ENCODE peak calls at places on chromosomes 12 and 14, in nine cellular contexts. W is kidney epithelial cell, M is thoracic aorta, T is hepatocyte, D is brain microvascular endothelial cell, J is neuronal stem cell, C is adipocyte, Q is body of pancreas, I is left ventricle myocardium inferior. U is an unnamed sample.

GRCh38 chr14:50311337-50311973 is 574 bp downstream of the L2HGDH start:
- DNase-seq in J (peak; percentile 45), I (no peak), C (no peak), T (no peak), M (no peak), D (no peak), W (no peak), Q (no peak), U (no peak)

GRCh38 chr12:15209782-15210181 is 11.4 kb downstream of the RERG start:
- DNase-seq in M (no peak), J (no peak), C (peak; percentile 72), I (no peak), T (no peak), Q (no peak), D (peak; percentile 79), W (no peak), U (no peak)

GRCh38 chr14:77014004-77014604 is 14.4 kb downstream of the IRF2BPL start:
- DNase-seq in Q (peak; percentile 88), J (no peak), I (peak; percentile 75), D (no peak), M (no peak), C (peak; percentile 49), T (peak; percentile 75), W (no peak), U (peak; percentile 88)

GRCh38 chr12:68861890-68862289 is 53.9 kb downstream of the MDM2 start:
- DNase-seq in M (no peak), W (no peak), C (no peak), D (no peak), T (no peak), I (no peak), Q (no peak), J (no peak), U (no peak)

GRCh38 chr14:31043379-31043778 is 17.2 kb upstream of the STRN3 start:
- DNase-seq in W (no peak), T (no peak), M (no peak), I (no peak), J (no peak), C (no peak), D (no peak), Q (no peak), U (no peak)

GRCh38 chr14:22497671-22498093 is 91.3 kb downstream of the DAD1 start:
- DNase-seq in D (no peak), Q (no peak), I (no peak), W (no peak), T (no peak), J (no peak), C (no peak), M (no peak), U (no peak)

GRCh38 chr12:91732086-91732485 is 413.6 kb downstream of the BTG1 start:
- DNase-seq in I (no peak), T (no peak), D (peak; percentile 33), C (peak; percentile 6), W (no peak), J (no peak), M (no peak), Q (no peak), U (no peak)

GRCh38 chr14:100071545-100071944 is 6.3 kb downstream of the EVL start:
- DNase-seq in M (no peak), C (no peak), Q (no peak), D (no peak), W (no peak), J (no peak), I (no peak), T (no peak), U (no peak)

GRCh38 chr12:16939871-16940306 is 333.9 kb upstream of the LMO3 start:
- DNase-seq in Q (peak; percentile 82), D (peak; percentile 50), C (peak; percentile 7), I (no peak), T (peak; percentile 78), W (peak; percentile 50), J (peak; percentile 27), M (no peak), U (no peak)

GRCh38 chr14:104433401-104434213 is 146.0 kb upstream of the C14orf180 start:
- DNase-seq in Q (no peak), C (no peak), W (no peak), T (no peak), D (no peak), J (no peak), I (no peak), M (no peak), U (no peak)

GRCh38 chr12:4421590-4422031 is 24.0 kb downstream of the FGF6 start:
- DNase-seq in C (peak; percentile 76), M (no peak), I (no peak), W (no peak), T (peak; percentile 70), J (peak; percentile 55), Q (no peak), D (peak; percentile 24), U (no peak)

GRCh38 chr14:23432102-23432925 is 3.1 kb downstream of the MYH7 start:
- DNase-seq in D (no peak), I (no peak), C (no peak), M (no peak), T (no peak), W (no peak), Q (no peak), J (no peak), U (peak; percentile 7)

GRCh38 chr12:98162906-98163678 is 352.3 kb upstream of the TMPO start:
- DNase-seq in J (peak; percentile 27), M (no peak), Q (no peak), T (no peak), D (no peak), I (no peak), W (no peak), C (no peak), U (no peak)

GRCh38 chr12:1846421-1847405 is 26.3 kb downstream of the LRTM2 start:
- DNase-seq in J (no peak), C (no peak), T (no peak), W (no peak), I (no peak), M (no peak), D (no peak), Q (no peak), U (no peak)

GRCh38 chr14:85597701-85598100 is 67.8 kb downstream of the FLRT2 start:
- DNase-seq in W (no peak), C (peak; percentile 30), M (no peak), I (no peak), Q (no peak), D (no peak), T (no peak), J (no peak), U (no peak)

GRCh38 chr14:23550827-23551265 is 719 bp downstream of the ZFHX2 start:
- DNase-seq in J (no peak), M (no peak), I (peak; percentile 50), C (peak; percentile 52), D (no peak), W (no peak), Q (no peak), T (no peak), U (no peak)

GRCh38 chr12:43551271-43551970 is 582 bp downstream of the ADAMTS20 start:
- DNase-seq in D (no peak), J (peak; percentile 29), T (peak; percentile 28), C (peak; percentile 12), I (no peak), Q (no peak), M (no peak), W (no peak), U (no peak)

GRCh38 chr14:61751475-61751989 is 10.7 kb upstream of the SNAPC1 start:
- DNase-seq in Q (no peak), C (no peak), I (no peak), M (no peak), J (no peak), D (no peak), T (no peak), W (no peak), U (no peak)

GRCh38 chr12:68636268-68636667 is 25.6 kb downstream of the RAP1B start:
- DNase-seq in C (peak; percentile 88), Q (no peak), D (peak; percentile 28), W (no peak), I (no peak), M (no peak), T (peak; percentile 32), J (no peak), U (no peak)

GRCh38 chr12:93482721-93483120 is 15.4 kb downstream of the MRPL42 start:
- DNase-seq in I (no peak), C (no peak), T (no peak), M (no peak), D (no peak), Q (no peak), W (no peak), J (no peak), U (no peak)
- H3K36me3 ChIP-seq in I (peaks cover 96% of the 10 kb centered on the region), C (peaks cover 82% of the 10 kb centered on the region), T (no peaks in the 10 kb centered on the region), M (peaks cover 31% of the 10 kb centered on the region), D (peaks cover 46% of the 10 kb centered on the region), Q (no peaks in the 10 kb centered on the region), W (no peaks in the 10 kb centered on the region), J (peaks cover 98% of the 10 kb centered on the region), U (peaks cover 51% of the 10 kb centered on the region)

DNA sequence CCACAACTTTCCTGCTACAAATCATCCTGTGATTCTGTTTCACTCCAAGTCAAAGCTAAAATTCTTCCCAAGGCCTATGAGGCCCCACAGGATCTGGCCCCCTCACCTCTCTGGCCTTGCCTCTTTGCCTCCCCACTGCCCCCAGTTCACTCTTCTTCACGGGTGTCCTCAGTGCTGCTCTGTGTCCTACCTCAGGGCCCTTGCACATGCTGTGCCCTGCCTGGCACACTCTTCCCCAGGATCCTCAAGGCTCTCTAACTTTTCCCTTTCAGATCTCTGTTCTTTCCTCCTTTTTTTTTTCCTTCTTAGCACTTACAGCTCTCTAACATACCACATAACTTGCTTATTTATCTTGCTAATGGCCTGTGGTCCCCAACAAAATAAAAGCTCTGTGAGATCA is 29.2 kb downstream of the RASAL1 start:
- DNase-seq in T (no peak), I (no peak), D (no peak), Q (no peak), W (no peak), C (no peak), J (no peak), M (no peak), U (no peak)
- H3K36me3 ChIP-seq in T (no peaks in the 10 kb centered on the region), I (no peaks in the 10 kb centered on the region), D (no peaks in the 10 kb centered on the region), Q (no peaks in the 10 kb centered on the region), W (no peaks in the 10 kb centered on the region), C (no peaks in the 10 kb centered on the region), J (no peaks in the 10 kb centered on the region), M (no peaks in the 10 kb centered on the region), U (no peaks in the 10 kb centered on the region)

GRCh38 chr12:84270470-84271140 is 642.0 kb downstream of the SLC6A15 start:
- DNase-seq in I (no peak), T (peak; percentile 13), C (no peak), M (no peak), W (no peak), D (no peak), J (no peak), Q (peak; percentile 14), U (no peak)
- H3K36me3 ChIP-seq in I (no peaks in the 10 kb centered on the region), T (no peaks in the 10 kb centered on the region), C (no peaks in the 10 kb centered on the region), M (no peaks in the 10 kb centered on the region), W (no peaks in the 10 kb centered on the region), D (no peaks in the 10 kb centered on the region), J (no peaks in the 10 kb centered on the region), Q (no peaks in the 10 kb centered on the region), U (no peaks in the 10 kb centered on the region)

DNA sequence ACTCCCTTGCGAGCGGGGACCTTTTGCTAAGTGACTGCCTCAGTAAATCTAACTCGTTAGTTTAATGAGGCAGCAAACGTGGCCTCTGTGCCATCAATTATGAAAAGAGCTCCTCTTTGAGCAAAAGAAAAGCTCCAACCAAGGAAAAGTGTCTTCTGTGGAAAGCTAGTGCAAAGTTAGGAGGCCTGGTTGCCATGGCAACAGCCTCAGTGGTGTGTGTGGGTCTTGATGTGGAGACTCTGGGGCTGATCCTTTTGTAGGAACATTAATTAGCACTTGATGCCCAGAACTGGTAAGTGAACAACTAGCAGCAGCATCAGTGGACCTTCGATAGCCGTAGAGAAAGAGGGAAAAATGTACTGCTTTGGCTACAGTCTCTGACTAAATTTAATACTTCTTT is 145.7 kb downstream of the CHST11 start:
- DNase-seq in D (no peak), C (no peak), Q (no peak), J (no peak), M (no peak), T (no peak), W (no peak), I (no peak), U (no peak)
- H3K36me3 ChIP-seq in D (no peaks in the 10 kb centered on the region), C (no peaks in the 10 kb centered on the region), Q (no peaks in the 10 kb centered on the region), J (no peaks in the 10 kb centered on the region), M (no peaks in the 10 kb centered on the region), T (no peaks in the 10 kb centered on the region), W (no peaks in the 10 kb centered on the region), I (no peaks in the 10 kb centered on the region), U (no peaks in the 10 kb centered on the region)

U was measured in tibial artery.